ENCODE peak calls at places on chromosomes 2 and 18, in ten cellular contexts. U is LoVo; Y is midbrain; M is AG09319; N is left ventricle myocardium inferior; D is T-helper 2 cell treated with Interferon-gamma antibody and Interleukin-4, amounts not matched to agents 5 μg/mL and 100 μg/mL, for 36 hours; W is stimulated activated naive CD4-positive, alpha-beta T cell treated with Interleukin-2 at 50 U/mL for 16 hours; T is chondrocyte; A is NCI-H146; O is HFF-Myc. B is an unnamed sample.

GRCh38 chr2:239805414-239805813 is 219.7 kb downstream of the NDUFA10 start:
- DNase-seq in U (no peak), Y (no peak), M (no peak), N (no peak), D (no peak), W (no peak), T (no peak), A (no peak), O (no peak), B (no peak)

GRCh38 chr2:69196327-69197117 is 183.5 kb downstream of the ANTXR1 start:
- DNase-seq in U (no peak), Y (no peak), M (peak; percentile 34), N (no peak), D (no peak), W (no peak), T (no peak), A (no peak), O (no peak), B (no peak)

GRCh38 chr2:767440-767839 is 90.2 kb upstream of the TMEM18 start:
- DNase-seq in U (no peak), Y (no peak), M (no peak), N (no peak), D (peak; percentile 24), W (peak; percentile 10), T (no peak), A (no peak), O (no peak), B (no peak)

GRCh38 chr18:62672600-62672999 is 42.7 kb upstream of the PHLPP1 start:
- DNase-seq in U (no peak), Y (no peak), M (no peak), N (no peak), D (no peak), W (no peak), T (no peak), A (no peak), O (no peak), B (no peak)

GRCh38 chr2:9286553-9287399 is 80.2 kb downstream of the ASAP2 start:
- DNase-seq in U (peak; percentile 32), Y (no peak), M (no peak), N (no peak), D (no peak), W (no peak), T (no peak), A (no peak), O (no peak), B (no peak)

GRCh38 chr2:160194351-160194750 is 5.7 kb downstream of the ITGB6 start:
- DNase-seq in U (no peak), Y (no peak), M (no peak), N (no peak), D (no peak), W (no peak), T (no peak), A (no peak), O (no peak), B (peak; percentile 48)

GRCh38 chr18:76458522-76459311 is 36.3 kb downstream of the ZNF516 start:
- DNase-seq in U (no peak), Y (no peak), M (no peak), N (no peak), D (no peak), W (no peak), T (no peak), A (no peak), O (no peak), B (no peak)

GRCh38 chr18:21865043-21865442 is 124.5 kb downstream of the MIB1 start:
- DNase-seq in U (no peak), Y (no peak), M (no peak), N (no peak), D (no peak), W (no peak), T (no peak), A (no peak), O (no peak), B (no peak)

GRCh38 chr2:31081497-31081896 is 56.7 kb downstream of the GALNT14 start:
- DNase-seq in U (no peak), Y (no peak), M (peak; percentile 11), N (no peak), D (no peak), W (no peak), T (no peak), A (no peak), O (no peak), B (no peak)

GRCh38 chr18:46424898-46425297 is 232.1 kb downstream of the LOXHD1 start:
- DNase-seq in U (no peak), Y (no peak), M (no peak), N (no peak), D (no peak), W (no peak), T (no peak), A (peak; percentile 61), O (no peak), B (no peak)

GRCh38 chr2:192357216-192357615 is 162.5 kb upstream of the TMEFF2 start:
- DNase-seq in U (no peak), Y (no peak), M (no peak), N (no peak), D (no peak), W (no peak), T (no peak), A (no peak), O (no peak), B (no peak)

GRCh38 chr18:44636241-44636640 is 44.4 kb upstream of the SETBP1 start:
- DNase-seq in U (no peak), Y (no peak), M (no peak), N (no peak), D (no peak), W (no peak), T (no peak), A (no peak), O (no peak), B (no peak)

GRCh38 chr2:105747997-105748396 is 3.3 kb downstream of the NCK2 start:
- DNase-seq in U (no peak), Y (no peak), M (no peak), N (no peak), D (no peak), W (no peak), T (no peak), A (no peak), O (no peak), B (no peak)

GRCh38 chr2:101311390-101312019 is 3.0 kb upstream of the RNF149 start:
- DNase-seq in U (peak; percentile 19), Y (no peak), M (no peak), N (no peak), D (no peak), W (no peak), T (no peak), A (no peak), O (no peak), B (no peak)

GRCh38 chr18:62436636-62437519 is 85.9 kb upstream of the ZCCHC2 start:
- DNase-seq in U (no peak), Y (no peak), M (no peak), N (peak; percentile 89), D (no peak), W (no peak), T (no peak), A (no peak), O (no peak), B (peak; percentile 33)

GRCh38 chr18:51655327-51655698 is 457.8 kb upstream of the MEX3C start:
- DNase-seq in U (no peak), Y (no peak), M (no peak), N (no peak), D (no peak), W (no peak), T (no peak), A (peak; percentile 64), O (no peak), B (no peak)

B was measured in WERI-Rb-1.